ENCODE peak calls at places on chromosome 10, in five cellular contexts. P is left lung, G is GM12864, Y is HFFc6, V is A549. R is an unnamed sample.

GRCh38 chr10:178208-178607 is 43.0 kb downstream of the ZMYND11 start:
- DNase-seq in V (peak; percentile 30), G (no peak), P (no peak), Y (peak; percentile 31), R (no peak)

GRCh38 chr10:23419657-23420319 is 19.1 kb upstream of the OTUD1 start:
- DNase-seq in G (no peak), P (no peak), Y (no peak), V (no peak), R (no peak)

GRCh38 chr10:96478317-96478716 is 35.4 kb downstream of the TLL2 start:
- DNase-seq in V (no peak), G (no peak), Y (no peak), P (no peak), R (no peak)

GRCh38 chr10:46255696-46256355 is 31.0 kb upstream of the ANTXRL start:
- DNase-seq in Y (peak; percentile 38), V (peak; percentile 87), P (peak; percentile 68), G (no peak), R (peak; percentile 47)

GRCh38 chr10:11539191-11539868 is 72.1 kb downstream of the USP6NL start:
- DNase-seq in G (no peak), Y (peak; percentile 18), P (no peak), V (no peak), R (no peak)

GRCh38 chr10:79152423-79152817 is 83.7 kb downstream of the ZMIZ1 start:
- DNase-seq in G (no peak), P (no peak), V (no peak), Y (no peak), R (no peak)

GRCh38 chr10:89373916-89374711 is 3.7 kb upstream of the IFIT1B start:
- DNase-seq in G (no peak), V (no peak), P (peak; percentile 78), Y (peak; percentile 94), R (no peak)

GRCh38 chr10:71860243-71861029 is 9.4 kb upstream of the PSAP start:
- DNase-seq in P (peak; percentile 94), Y (peak; percentile 100), G (no peak), V (peak; percentile 95), R (peak; percentile 58)

GRCh38 chr10:63120554-63120953 is 12.6 kb upstream of the NRBF2 start:
- DNase-seq in Y (peak; percentile 60), P (no peak), G (no peak), V (no peak), R (no peak)

GRCh38 chr10:96377816-96378294 is 19.1 kb upstream of the OPALIN start:
- DNase-seq in G (no peak), P (no peak), Y (peak; percentile 13), V (no peak), R (no peak)

GRCh38 chr10:66844176-66844947 is 81.5 kb upstream of the LRRTM3 start:
- DNase-seq in P (no peak), V (no peak), G (no peak), Y (no peak), R (no peak)

GRCh38 chr10:73494877-73495225 is 973 bp downstream of the PPP3CB start:
- DNase-seq in P (no peak), V (peak; percentile 6), G (no peak), Y (no peak), R (no peak)

GRCh38 chr10:121936295-121936694 is 8.5 kb upstream of the ATE1 start:
- DNase-seq in Y (no peak), V (no peak), P (no peak), G (no peak), R (no peak)

GRCh38 chr10:1896153-1896552 is 158.8 kb upstream of the ADARB2 start:
- DNase-seq in Y (no peak), P (no peak), V (no peak), G (no peak), R (no peak)

GRCh38 chr10:21173964-21174669 is 277.0 kb upstream of the NEBL start:
- DNase-seq in V (peak; percentile 66), P (peak; percentile 78), Y (no peak), G (no peak), R (peak; percentile 18)

GRCh38 chr10:73857446-73857845 is 16.9 kb downstream of the CAMK2G start:
- DNase-seq in G (no peak), P (no peak), V (no peak), Y (peak; percentile 60), R (peak; percentile 71)

GRCh38 chr10:25226775-25227682 is 52.2 kb downstream of the GPR158 start:
- DNase-seq in V (no peak), Y (peak; percentile 30), G (no peak), P (no peak), R (peak; percentile 8)

GRCh38 chr10:79420974-79421688 is 24.3 kb downstream of the ZCCHC24 start:
- DNase-seq in V (no peak), Y (no peak), P (no peak), G (no peak), R (no peak)

GRCh38 chr10:119211176-119211575 is 3.8 kb downstream of the GRK5 start:
- DNase-seq in P (no peak), V (no peak), G (no peak), Y (peak; percentile 75), R (no peak)

GRCh38 chr10:119368991-119369869 is 161.9 kb downstream of the GRK5 start:
- DNase-seq in V (no peak), Y (no peak), P (no peak), G (no peak), R (peak; percentile 75)

GRCh38 chr10:119461923-119462322 is 80.6 kb downstream of the RGS10 start:
- DNase-seq in P (no peak), G (no peak), Y (no peak), V (no peak), R (peak; percentile 62)

GRCh38 chr10:131645756-131646155 is 255.1 kb upstream of the PPP2R2D start:
- DNase-seq in P (no peak), V (no peak), Y (no peak), G (no peak), R (no peak)

GRCh38 chr10:94423627-94424026 is 21.3 kb downstream of the TBC1D12 start:
- DNase-seq in Y (peak; percentile 4), V (no peak), G (no peak), P (no peak), R (no peak)

DNA sequence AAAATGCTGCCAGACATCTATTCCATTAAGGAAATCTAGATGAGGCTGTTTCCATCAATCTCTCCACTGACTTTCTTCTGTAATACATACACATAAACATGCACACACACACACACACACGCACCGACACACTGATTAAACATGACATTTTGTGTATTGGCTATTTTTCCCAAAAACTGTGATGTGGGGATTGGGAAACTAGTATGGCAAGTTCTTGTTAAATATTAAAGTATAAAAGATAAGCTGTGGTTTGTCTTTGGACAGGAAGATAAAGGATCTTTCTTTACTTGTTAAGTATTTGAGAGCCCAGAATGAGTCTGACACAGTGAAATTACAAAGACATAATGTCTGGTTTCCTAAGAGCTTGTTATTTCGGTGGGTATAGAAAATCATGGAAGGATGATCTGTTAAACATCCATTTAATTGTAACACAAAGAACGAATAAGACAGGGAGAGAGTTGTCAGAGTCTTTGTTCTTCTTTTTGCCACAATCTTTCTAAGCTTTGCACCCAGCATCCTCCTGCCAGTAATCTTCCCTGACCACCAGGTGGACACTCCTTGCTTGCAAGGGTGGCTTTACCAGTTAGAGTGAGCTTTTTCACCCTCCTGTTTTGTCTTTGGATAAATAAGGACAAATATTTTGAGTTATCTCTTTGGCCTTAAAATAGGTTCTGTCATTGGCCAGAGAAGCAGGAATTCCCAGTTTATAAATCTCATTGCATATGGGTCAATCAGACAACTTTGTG is 177.2 kb upstream of the TMEM72 start:
- DNase-seq in Y (no peak), V (no peak), G (no peak), P (no peak), R (no peak)
- TF ChIP-seq CTCF in Y (peak; percentile 74), V (no peak), G (no peak), P (no peak), R (no peak)

GRCh38 chr10:51086695-51087094 is 12.4 kb downstream of the PRKG1 start:
- DNase-seq in G (no peak), V (no peak), P (no peak), Y (no peak), R (no peak)

GRCh38 chr10:51085204-51085603 is 10.9 kb downstream of the PRKG1 start:
- DNase-seq in V (no peak), P (no peak), G (no peak), Y (no peak), R (no peak)

GRCh38 chr10:51082857-51083256 is 8.6 kb downstream of the PRKG1 start:
- DNase-seq in V (no peak), G (no peak), Y (no peak), P (no peak), R (no peak)

GRCh38 chr10:51079766-51080165 is 5.5 kb downstream of the PRKG1 start:
- DNase-seq in V (no peak), Y (no peak), P (no peak), G (no peak), R (no peak)

DNA sequence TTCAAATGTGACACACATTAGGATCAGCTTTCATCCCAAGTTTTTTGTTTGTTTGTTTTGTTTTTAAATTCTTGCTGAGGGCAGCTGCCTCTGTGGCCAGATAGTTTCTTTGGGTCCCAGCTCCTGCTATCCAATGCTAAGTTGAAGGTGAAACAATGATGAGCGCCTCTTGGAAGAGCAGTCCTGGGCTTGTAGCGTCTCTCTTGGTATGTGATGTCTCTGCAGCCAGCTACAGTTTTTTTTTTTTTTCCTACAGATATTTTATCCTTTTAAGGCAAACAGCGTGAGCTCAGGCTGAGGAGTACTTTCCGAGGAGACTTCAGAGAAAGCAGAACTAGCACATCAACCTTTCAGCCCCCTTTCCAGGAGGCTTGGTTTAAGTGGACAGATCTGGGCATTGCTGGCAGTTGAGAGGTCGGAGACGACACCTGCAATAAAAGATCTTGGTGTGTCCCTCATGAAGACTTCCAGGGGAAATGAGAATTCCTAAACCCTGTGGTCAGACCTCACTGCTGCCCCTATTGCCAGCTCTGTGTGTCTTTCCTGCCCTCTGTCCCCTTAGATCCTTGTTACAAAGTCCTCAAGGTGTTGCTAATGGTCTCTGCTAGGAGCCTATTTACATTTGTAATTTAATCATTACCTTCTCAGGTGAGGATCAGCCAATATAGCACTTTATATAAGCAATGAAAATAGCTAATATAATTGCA is 9.1 kb downstream of the PRKG1 start:
- DNase-seq in G (no peak), V (no peak), Y (no peak), P (no peak), R (no peak)
- TF ChIP-seq CTCF in G (no peak), V (no peak), Y (no peak), P (no peak), R (no peak)

GRCh38 chr10:7625009-7625408 is 41.8 kb downstream of the ITIH5 start:
- DNase-seq in P (no peak), Y (no peak), G (no peak), V (no peak), R (no peak)

GRCh38 chr10:7625836-7626235 is 40.9 kb downstream of the ITIH5 start:
- DNase-seq in P (no peak), V (no peak), G (no peak), Y (no peak), R (no peak)

GRCh38 chr10:7626283-7626682 is 40.5 kb downstream of the ITIH5 start:
- DNase-seq in Y (no peak), G (no peak), P (no peak), V (no peak), R (no peak)

GRCh38 chr10:7622969-7623368 is 43.8 kb downstream of the ITIH5 start:
- DNase-seq in P (no peak), G (no peak), Y (no peak), V (no peak), R (no peak)
- TF ChIP-seq CTCF in P (no peak), G (peak; percentile 13), Y (no peak), V (no peak), R (no peak)

GRCh38 chr10:7794627-7795026 is 6.7 kb downstream of the ATP5F1C start:
- DNase-seq in G (no peak), Y (no peak), V (no peak), P (no peak), R (no peak)
- TF ChIP-seq CTCF in G (no peak), Y (no peak), V (no peak), P (no peak), R (no peak)